ENCODE peak calls at places on chromosomes 6 and 20, in ten cellular contexts. One of them, this sample, is unnamed.

GRCh38 chr6:73580247-73581149 is 59.7 kb upstream of the EEF1A1 start:
- DNase-seq in effector memory CD4-positive, alpha-beta T cell: peak
- DNase-seq in suprapubic skin: peak
- DNase-seq in GM12865: peak
- DNase-seq in CD8-positive, alpha-beta memory T cell: peak
- DNase-seq in cardiac muscle cell: peak
- DNase-seq in adrenal gland: peak
- DNase-seq in HL-60: no peak
- DNase-seq in psoas muscle: peak
- DNase-seq in IMR-90: peak
- DNase-seq in this sample: peak

GRCh38 chr20:25624500-25624939 is 706 bp upstream of the NANP start:
- DNase-seq in effector memory CD4-positive, alpha-beta T cell: no peak
- DNase-seq in suprapubic skin: no peak
- DNase-seq in GM12865: no peak
- DNase-seq in CD8-positive, alpha-beta memory T cell: no peak
- DNase-seq in cardiac muscle cell: no peak
- DNase-seq in adrenal gland: no peak
- DNase-seq in HL-60: no peak
- DNase-seq in psoas muscle: peak
- DNase-seq in IMR-90: no peak
- DNase-seq in this sample: no peak

GRCh38 chr6:134004714-134005113 is 47.7 kb downstream of the SLC2A12 start:
- DNase-seq in effector memory CD4-positive, alpha-beta T cell: no peak
- DNase-seq in suprapubic skin: no peak
- DNase-seq in GM12865: no peak
- DNase-seq in CD8-positive, alpha-beta memory T cell: no peak
- DNase-seq in cardiac muscle cell: no peak
- DNase-seq in adrenal gland: no peak
- DNase-seq in HL-60: no peak
- DNase-seq in psoas muscle: no peak
- DNase-seq in IMR-90: peak
- DNase-seq in this sample: no peak

GRCh38 chr20:57615472-57615855 is 4.8 kb downstream of the ZBP1 start:
- DNase-seq in effector memory CD4-positive, alpha-beta T cell: no peak
- DNase-seq in suprapubic skin: no peak
- DNase-seq in GM12865: no peak
- DNase-seq in CD8-positive, alpha-beta memory T cell: no peak
- DNase-seq in cardiac muscle cell: no peak
- DNase-seq in adrenal gland: no peak
- DNase-seq in HL-60: no peak
- DNase-seq in psoas muscle: peak
- DNase-seq in IMR-90: no peak
- DNase-seq in this sample: no peak

GRCh38 chr6:53159558-53159957 is 10.9 kb upstream of the GCM1 start:
- DNase-seq in effector memory CD4-positive, alpha-beta T cell: no peak
- DNase-seq in suprapubic skin: no peak
- DNase-seq in GM12865: no peak
- DNase-seq in CD8-positive, alpha-beta memory T cell: no peak
- DNase-seq in cardiac muscle cell: no peak
- DNase-seq in adrenal gland: no peak
- DNase-seq in HL-60: no peak
- DNase-seq in psoas muscle: no peak
- DNase-seq in IMR-90: peak
- DNase-seq in this sample: no peak

GRCh38 chr20:5001174-5002076 is at the start of gene SLC23A2:
- DNase-seq in effector memory CD4-positive, alpha-beta T cell: peak
- DNase-seq in suprapubic skin: no peak
- DNase-seq in GM12865: peak
- DNase-seq in CD8-positive, alpha-beta memory T cell: peak
- DNase-seq in cardiac muscle cell: peak
- DNase-seq in adrenal gland: peak
- DNase-seq in HL-60: peak
- DNase-seq in psoas muscle: peak
- DNase-seq in IMR-90: no peak
- DNase-seq in this sample: peak

GRCh38 chr6:96836579-96837137 is 619 bp downstream of the GPR63 start:
- DNase-seq in effector memory CD4-positive, alpha-beta T cell: no peak
- DNase-seq in suprapubic skin: no peak
- DNase-seq in GM12865: peak
- DNase-seq in CD8-positive, alpha-beta memory T cell: no peak
- DNase-seq in cardiac muscle cell: peak
- DNase-seq in adrenal gland: peak
- DNase-seq in HL-60: peak
- DNase-seq in psoas muscle: no peak
- DNase-seq in IMR-90: peak
- DNase-seq in this sample: no peak

GRCh38 chr6:130367767-130368166 is 1.9 kb downstream of the TMEM200A start:
- DNase-seq in effector memory CD4-positive, alpha-beta T cell: no peak
- DNase-seq in suprapubic skin: no peak
- DNase-seq in GM12865: no peak
- DNase-seq in CD8-positive, alpha-beta memory T cell: no peak
- DNase-seq in cardiac muscle cell: no peak
- DNase-seq in adrenal gland: no peak
- DNase-seq in HL-60: no peak
- DNase-seq in psoas muscle: no peak
- DNase-seq in IMR-90: no peak
- DNase-seq in this sample: no peak

GRCh38 chr6:5681480-5681879 is 325.2 kb downstream of the NRN1 start:
- DNase-seq in effector memory CD4-positive, alpha-beta T cell: no peak
- DNase-seq in suprapubic skin: no peak
- DNase-seq in GM12865: no peak
- DNase-seq in CD8-positive, alpha-beta memory T cell: no peak
- DNase-seq in cardiac muscle cell: no peak
- DNase-seq in adrenal gland: no peak
- DNase-seq in HL-60: no peak
- DNase-seq in psoas muscle: no peak
- DNase-seq in IMR-90: no peak
- DNase-seq in this sample: no peak

GRCh38 chr6:100176321-100176950 is 182.4 kb upstream of the MCHR2 start:
- DNase-seq in effector memory CD4-positive, alpha-beta T cell: no peak
- DNase-seq in suprapubic skin: no peak
- DNase-seq in GM12865: peak
- DNase-seq in CD8-positive, alpha-beta memory T cell: no peak
- DNase-seq in cardiac muscle cell: peak
- DNase-seq in adrenal gland: no peak
- DNase-seq in HL-60: no peak
- DNase-seq in psoas muscle: no peak
- DNase-seq in IMR-90: peak
- DNase-seq in this sample: no peak

GRCh38 chr6:139519571-139520031 is 145.2 kb upstream of the CITED2 start:
- DNase-seq in effector memory CD4-positive, alpha-beta T cell: no peak
- DNase-seq in suprapubic skin: no peak
- DNase-seq in GM12865: no peak
- DNase-seq in CD8-positive, alpha-beta memory T cell: no peak
- DNase-seq in cardiac muscle cell: no peak
- DNase-seq in adrenal gland: no peak
- DNase-seq in HL-60: no peak
- DNase-seq in psoas muscle: no peak
- DNase-seq in IMR-90: peak
- DNase-seq in this sample: no peak

GRCh38 chr6:41191569-41191968 is 9.4 kb downstream of the TREML2 start:
- DNase-seq in effector memory CD4-positive, alpha-beta T cell: no peak
- DNase-seq in suprapubic skin: no peak
- DNase-seq in GM12865: peak
- DNase-seq in CD8-positive, alpha-beta memory T cell: no peak
- DNase-seq in cardiac muscle cell: peak
- DNase-seq in adrenal gland: peak
- DNase-seq in HL-60: no peak
- DNase-seq in psoas muscle: no peak
- DNase-seq in IMR-90: no peak
- DNase-seq in this sample: peak

GRCh38 chr6:139977887-139978332 is 603.5 kb upstream of the CITED2 start:
- DNase-seq in effector memory CD4-positive, alpha-beta T cell: no peak
- DNase-seq in suprapubic skin: no peak
- DNase-seq in GM12865: no peak
- DNase-seq in CD8-positive, alpha-beta memory T cell: no peak
- DNase-seq in cardiac muscle cell: no peak
- DNase-seq in adrenal gland: no peak
- DNase-seq in HL-60: no peak
- DNase-seq in psoas muscle: no peak
- DNase-seq in IMR-90: peak
- DNase-seq in this sample: no peak

GRCh38 chr6:158654960-158655485 is 5.2 kb downstream of the SYTL3 start:
- DNase-seq in effector memory CD4-positive, alpha-beta T cell: no peak
- DNase-seq in suprapubic skin: no peak
- DNase-seq in GM12865: no peak
- DNase-seq in CD8-positive, alpha-beta memory T cell: no peak
- DNase-seq in cardiac muscle cell: no peak
- DNase-seq in adrenal gland: no peak
- DNase-seq in HL-60: peak
- DNase-seq in psoas muscle: no peak
- DNase-seq in IMR-90: peak
- DNase-seq in this sample: no peak

GRCh38 chr6:137867685-137868509 is 838 bp downstream of the TNFAIP3 start:
- DNase-seq in effector memory CD4-positive, alpha-beta T cell: no peak
- DNase-seq in suprapubic skin: no peak
- DNase-seq in GM12865: peak
- DNase-seq in CD8-positive, alpha-beta memory T cell: no peak
- DNase-seq in cardiac muscle cell: peak
- DNase-seq in adrenal gland: peak
- DNase-seq in HL-60: no peak
- DNase-seq in psoas muscle: peak
- DNase-seq in IMR-90: peak
- DNase-seq in this sample: peak

GRCh38 chr20:5719861-5720401 is 30.3 kb upstream of the SHLD1 start:
- DNase-seq in effector memory CD4-positive, alpha-beta T cell: no peak
- DNase-seq in suprapubic skin: no peak
- DNase-seq in GM12865: peak
- DNase-seq in CD8-positive, alpha-beta memory T cell: no peak
- DNase-seq in cardiac muscle cell: no peak
- DNase-seq in adrenal gland: peak
- DNase-seq in HL-60: no peak
- DNase-seq in psoas muscle: no peak
- DNase-seq in IMR-90: peak
- DNase-seq in this sample: no peak

GRCh38 chr6:118685823-118686449 is 34.5 kb upstream of the CEP85L start:
- DNase-seq in effector memory CD4-positive, alpha-beta T cell: no peak
- DNase-seq in suprapubic skin: no peak
- DNase-seq in GM12865: no peak
- DNase-seq in CD8-positive, alpha-beta memory T cell: no peak
- DNase-seq in cardiac muscle cell: no peak
- DNase-seq in adrenal gland: no peak
- DNase-seq in HL-60: no peak
- DNase-seq in psoas muscle: no peak
- DNase-seq in IMR-90: no peak
- DNase-seq in this sample: no peak

GRCh38 chr20:44911264-44911921 is 1.5 kb downstream of the PABPC1L start:
- DNase-seq in effector memory CD4-positive, alpha-beta T cell: peak
- DNase-seq in suprapubic skin: no peak
- DNase-seq in GM12865: peak
- DNase-seq in CD8-positive, alpha-beta memory T cell: no peak
- DNase-seq in cardiac muscle cell: peak
- DNase-seq in adrenal gland: peak
- DNase-seq in HL-60: no peak
- DNase-seq in psoas muscle: no peak
- DNase-seq in IMR-90: peak
- DNase-seq in this sample: no peak

DNA sequence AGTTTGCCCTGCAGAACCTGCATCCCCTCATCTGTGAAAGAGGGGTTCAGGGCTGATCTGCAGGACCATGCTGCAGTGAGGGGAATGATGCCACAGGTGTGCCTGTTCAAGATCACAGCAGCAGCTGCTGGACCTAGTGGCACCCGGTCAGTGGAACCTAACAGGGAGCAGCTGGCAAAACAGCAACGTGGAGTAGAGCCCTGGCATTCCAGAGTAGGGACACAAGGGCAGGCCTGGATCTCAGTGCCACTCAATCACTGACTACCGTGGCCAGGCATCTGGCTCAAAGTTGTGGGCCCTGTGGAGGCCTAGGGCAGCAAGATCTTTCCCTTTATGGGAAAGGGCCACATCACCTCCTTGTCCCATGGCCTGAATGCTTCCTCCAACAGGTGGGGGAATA is 62.2 kb downstream of the INSM1 start:
- DNase-seq in effector memory CD4-positive, alpha-beta T cell: no peak
- DNase-seq in suprapubic skin: no peak
- DNase-seq in GM12865: no peak
- DNase-seq in CD8-positive, alpha-beta memory T cell: no peak
- DNase-seq in cardiac muscle cell: no peak
- DNase-seq in adrenal gland: no peak
- DNase-seq in HL-60: no peak
- DNase-seq in psoas muscle: no peak
- DNase-seq in IMR-90: no peak
- DNase-seq in this sample: no peak
- H3K4me3 ChIP-seq in effector memory CD4-positive, alpha-beta T cell: no peak
- H3K4me3 ChIP-seq in suprapubic skin: no peak
- H3K4me3 ChIP-seq in GM12865: no peak
- H3K4me3 ChIP-seq in CD8-positive, alpha-beta memory T cell: no peak
- H3K4me3 ChIP-seq in cardiac muscle cell: no peak
- H3K4me3 ChIP-seq in adrenal gland: no peak
- H3K4me3 ChIP-seq in HL-60: no peak
- H3K4me3 ChIP-seq in psoas muscle: no peak
- H3K4me3 ChIP-seq in IMR-90: no peak
- H3K4me3 ChIP-seq in this sample: no peak

GRCh38 chr20:50406610-50407136 is 103.5 kb upstream of the PTPN1 start:
- DNase-seq in effector memory CD4-positive, alpha-beta T cell: no peak
- DNase-seq in suprapubic skin: no peak
- DNase-seq in GM12865: no peak
- DNase-seq in CD8-positive, alpha-beta memory T cell: no peak
- DNase-seq in cardiac muscle cell: no peak
- DNase-seq in adrenal gland: no peak
- DNase-seq in HL-60: no peak
- DNase-seq in psoas muscle: no peak
- DNase-seq in IMR-90: no peak
- DNase-seq in this sample: no peak
- H3K4me3 ChIP-seq in effector memory CD4-positive, alpha-beta T cell: no peak
- H3K4me3 ChIP-seq in suprapubic skin: no peak
- H3K4me3 ChIP-seq in GM12865: no peak
- H3K4me3 ChIP-seq in CD8-positive, alpha-beta memory T cell: no peak
- H3K4me3 ChIP-seq in cardiac muscle cell: no peak
- H3K4me3 ChIP-seq in adrenal gland: no peak
- H3K4me3 ChIP-seq in HL-60: no peak
- H3K4me3 ChIP-seq in psoas muscle: no peak
- H3K4me3 ChIP-seq in IMR-90: no peak
- H3K4me3 ChIP-seq in this sample: no peak

DNA sequence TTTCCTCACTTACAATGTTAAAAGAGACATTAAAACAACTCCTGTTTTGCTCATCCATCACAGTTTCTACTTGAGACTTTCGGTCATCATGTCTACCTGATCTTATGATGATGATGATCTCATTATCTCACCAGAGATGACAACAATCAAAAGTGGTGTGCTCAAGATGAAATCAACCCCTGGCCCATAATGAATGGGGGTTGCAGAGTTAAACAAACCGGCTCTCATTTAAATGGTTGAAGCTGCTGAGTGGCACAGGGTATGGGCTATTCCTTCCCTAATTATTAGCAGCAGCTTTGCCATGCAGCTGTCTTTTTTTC is 58.1 kb downstream of the GJA10 start:
- DNase-seq in effector memory CD4-positive, alpha-beta T cell: no peak
- DNase-seq in suprapubic skin: no peak
- DNase-seq in GM12865: no peak
- DNase-seq in CD8-positive, alpha-beta memory T cell: no peak
- DNase-seq in cardiac muscle cell: no peak
- DNase-seq in adrenal gland: no peak
- DNase-seq in HL-60: no peak
- DNase-seq in psoas muscle: no peak
- DNase-seq in IMR-90: no peak
- DNase-seq in this sample: no peak
- H3K4me3 ChIP-seq in effector memory CD4-positive, alpha-beta T cell: peak
- H3K4me3 ChIP-seq in suprapubic skin: no peak
- H3K4me3 ChIP-seq in GM12865: no peak
- H3K4me3 ChIP-seq in CD8-positive, alpha-beta memory T cell: peak
- H3K4me3 ChIP-seq in cardiac muscle cell: no peak
- H3K4me3 ChIP-seq in adrenal gland: no peak
- H3K4me3 ChIP-seq in HL-60: no peak
- H3K4me3 ChIP-seq in psoas muscle: no peak
- H3K4me3 ChIP-seq in IMR-90: no peak
- H3K4me3 ChIP-seq in this sample: no peak

GRCh38 chr20:51802170-51802745 is at the start of gene SALL4:
- DNase-seq in effector memory CD4-positive, alpha-beta T cell: no peak
- DNase-seq in suprapubic skin: no peak
- DNase-seq in GM12865: no peak
- DNase-seq in CD8-positive, alpha-beta memory T cell: no peak
- DNase-seq in cardiac muscle cell: peak
- DNase-seq in adrenal gland: no peak
- DNase-seq in HL-60: no peak
- DNase-seq in psoas muscle: no peak
- DNase-seq in IMR-90: no peak
- DNase-seq in this sample: no peak
- H3K4me3 ChIP-seq in effector memory CD4-positive, alpha-beta T cell: no peak
- H3K4me3 ChIP-seq in suprapubic skin: peak
- H3K4me3 ChIP-seq in GM12865: no peak
- H3K4me3 ChIP-seq in CD8-positive, alpha-beta memory T cell: no peak
- H3K4me3 ChIP-seq in cardiac muscle cell: peak
- H3K4me3 ChIP-seq in adrenal gland: no peak
- H3K4me3 ChIP-seq in HL-60: peak
- H3K4me3 ChIP-seq in psoas muscle: peak
- H3K4me3 ChIP-seq in IMR-90: peak
- H3K4me3 ChIP-seq in this sample: peak